ENCODE peak calls at places on chromosomes 7 and 10, in five cellular contexts. D is Panc1; X is hepatocyte; R is CD8-positive, alpha-beta memory T cell; Y is esophagus squamous epithelium. W is an unnamed sample.

GRCh38 chr10:11720260-11720741 is 21.9 kb upstream of the ECHDC3 start:
- DNase-seq in D (no peak), X (no peak), R (no peak), Y (no peak), W (no peak)

GRCh38 chr7:138727336-138728099 is 26.4 kb upstream of the SVOPL start:
- DNase-seq in D (no peak), X (no peak), R (no peak), Y (no peak), W (no peak)

GRCh38 chr7:95396136-95397032 is at the start of gene PON3:
- DNase-seq in D (peak; percentile 61), X (no peak), R (no peak), Y (no peak), W (peak; percentile 39)

GRCh38 chr10:70693619-70694286 is 21.4 kb downstream of the ADAMTS14 start:
- DNase-seq in D (no peak), X (peak; percentile 43), R (no peak), Y (no peak), W (no peak)

GRCh38 chr7:19020711-19021110 is 96.7 kb downstream of the TWIST1 start:
- DNase-seq in D (no peak), X (no peak), R (no peak), Y (no peak), W (no peak)

GRCh38 chr10:28838908-28839307 is 161.6 kb downstream of the BAMBI start:
- DNase-seq in D (no peak), X (peak; percentile 56), R (no peak), Y (no peak), W (no peak)

GRCh38 chr7:139455789-139456188 is 27.7 kb downstream of the KLRG2 start:
- DNase-seq in D (no peak), X (no peak), R (no peak), Y (no peak), W (no peak)

GRCh38 chr10:67851229-67851628 is 13.2 kb upstream of the DNAJC12 start:
- DNase-seq in D (no peak), X (no peak), R (no peak), Y (no peak), W (no peak)

GRCh38 chr7:22185559-22185958 is 171.4 kb downstream of the RAPGEF5 start:
- DNase-seq in D (no peak), X (no peak), R (no peak), Y (no peak), W (no peak)

GRCh38 chr10:78335691-78336401 is 302.2 kb downstream of the RPS24 start:
- DNase-seq in D (peak; percentile 89), X (no peak), R (no peak), Y (no peak), W (no peak)

GRCh38 chr10:92758594-92758993 is 68.8 kb downstream of the HHEX start:
- DNase-seq in D (no peak), X (no peak), R (no peak), Y (no peak), W (no peak)

GRCh38 chr10:92755725-92756124 is 66.0 kb downstream of the HHEX start:
- DNase-seq in D (no peak), X (no peak), R (no peak), Y (no peak), W (no peak)

GRCh38 chr10:92757066-92757716 is 67.4 kb downstream of the HHEX start:
- DNase-seq in D (no peak), X (peak; percentile 42), R (no peak), Y (peak; percentile 43), W (peak; percentile 9)

GRCh38 chr10:92756233-92757065 is 66.7 kb downstream of the HHEX start:
- DNase-seq in D (no peak), X (no peak), R (no peak), Y (no peak), W (no peak)

DNA sequence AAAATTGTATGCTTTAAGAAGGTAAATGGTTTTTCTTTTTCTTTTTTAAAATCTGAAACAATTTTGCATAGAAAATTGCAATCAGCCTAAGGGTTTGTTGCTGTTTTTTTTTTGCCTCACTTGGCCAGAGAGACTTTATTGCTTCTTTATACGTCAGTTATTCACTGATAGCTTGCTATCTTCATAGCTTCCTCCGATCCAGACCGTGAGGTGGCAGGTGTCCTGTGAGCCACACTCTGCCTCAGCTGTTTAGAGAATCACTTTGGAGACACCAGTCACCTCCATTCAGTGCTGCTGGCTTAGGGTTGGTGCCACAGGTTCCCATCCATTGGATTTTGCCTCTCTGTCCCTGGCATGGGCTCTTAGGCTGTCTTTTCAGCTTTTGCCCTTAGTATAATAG is 68.0 kb downstream of the HHEX start:
- DNase-seq in D (no peak), X (no peak), R (no peak), Y (no peak), W (no peak)
- H3K27ac ChIP-seq in D (no peak overlapping the region), X (no peak overlapping the region), R (peak overlapping the region; percentile 81), Y (peak overlapping the region; percentile 71), W (no peak overlapping the region)

DNA sequence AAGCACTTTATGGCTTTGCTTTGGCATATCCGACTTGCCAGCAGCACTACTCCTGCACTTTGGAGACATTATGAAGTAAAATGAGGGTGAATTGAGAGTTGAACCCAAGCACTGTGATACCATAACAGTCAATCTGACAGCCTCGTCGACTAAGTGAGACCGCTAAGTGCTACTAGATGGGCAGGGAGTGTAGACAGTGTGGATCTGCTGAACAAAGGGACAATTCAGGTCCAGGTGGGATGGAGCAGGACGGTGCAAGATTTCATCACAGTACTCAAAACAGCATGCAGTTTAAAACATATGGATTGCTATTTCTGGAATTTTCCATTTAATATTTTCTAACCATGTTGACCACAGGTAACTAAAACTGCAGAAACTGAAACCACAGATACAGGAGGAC is 20.8 kb upstream of the PRTFDC1 start:
- DNase-seq in D (no peak), X (no peak), R (no peak), Y (no peak), W (no peak)
- H3K4me3 ChIP-seq in D (no peak overlapping the region), X (no peak overlapping the region), R (no peak overlapping the region), Y (no peak overlapping the region), W (no peak overlapping the region)

DNA sequence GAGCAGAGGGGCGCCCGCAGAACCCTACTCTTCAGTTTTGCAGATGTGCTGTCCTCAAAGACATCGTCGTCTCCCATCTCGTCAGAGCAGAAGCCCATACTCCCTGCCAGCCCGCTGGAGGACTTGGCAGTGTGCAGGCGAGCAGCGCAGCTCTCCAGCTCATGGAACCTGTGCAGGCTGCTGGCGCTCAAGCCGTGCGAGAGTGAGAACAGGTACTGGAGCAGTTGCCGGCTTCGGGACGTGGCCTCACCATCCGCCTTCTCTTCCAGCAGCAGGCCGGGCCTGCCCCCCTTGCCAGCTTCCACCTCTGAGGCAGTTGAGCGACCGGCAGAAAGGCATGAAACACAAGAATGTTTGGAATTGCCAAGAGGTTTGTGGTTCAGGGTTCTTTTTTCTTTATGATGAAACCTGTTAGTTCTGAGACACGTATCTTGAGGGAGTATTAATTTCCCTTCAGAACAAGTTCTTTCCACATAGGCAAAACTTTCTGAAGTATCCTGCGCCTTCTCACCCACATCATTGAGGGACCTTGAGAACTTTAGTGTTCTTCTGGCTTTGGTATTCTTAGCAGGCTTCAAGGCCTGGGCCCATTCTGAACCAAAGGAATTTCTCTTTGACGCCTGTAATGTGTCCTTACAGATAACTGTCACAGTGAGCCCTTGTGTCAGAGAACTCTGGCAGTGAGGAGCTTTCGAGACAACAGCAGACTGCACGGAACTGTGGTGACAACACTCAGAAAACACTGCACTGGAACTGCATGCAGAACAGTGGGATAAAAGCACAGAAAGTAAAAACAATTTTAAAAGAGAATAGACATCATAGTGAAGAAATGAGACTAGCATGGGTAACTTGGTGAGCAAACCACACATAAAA is 89.5 kb downstream of the ALOX5 start:
- DNase-seq in D (no peak), X (no peak), R (no peak), Y (no peak), W (no peak)
- H3K27ac ChIP-seq in D (no peak overlapping the region), X (no peak overlapping the region), R (no peak overlapping the region), Y (no peak overlapping the region), W (no peak overlapping the region)

GRCh38 chr7:71442492-71443196 is 310.7 kb downstream of the GALNT17 start:
- DNase-seq in D (no peak), X (no peak), R (no peak), Y (no peak), W (no peak)
- H3K4me3 ChIP-seq in D (no peak overlapping the region), X (no peak overlapping the region), R (no peak overlapping the region), Y (no peak overlapping the region), W (no peak overlapping the region)

DNA sequence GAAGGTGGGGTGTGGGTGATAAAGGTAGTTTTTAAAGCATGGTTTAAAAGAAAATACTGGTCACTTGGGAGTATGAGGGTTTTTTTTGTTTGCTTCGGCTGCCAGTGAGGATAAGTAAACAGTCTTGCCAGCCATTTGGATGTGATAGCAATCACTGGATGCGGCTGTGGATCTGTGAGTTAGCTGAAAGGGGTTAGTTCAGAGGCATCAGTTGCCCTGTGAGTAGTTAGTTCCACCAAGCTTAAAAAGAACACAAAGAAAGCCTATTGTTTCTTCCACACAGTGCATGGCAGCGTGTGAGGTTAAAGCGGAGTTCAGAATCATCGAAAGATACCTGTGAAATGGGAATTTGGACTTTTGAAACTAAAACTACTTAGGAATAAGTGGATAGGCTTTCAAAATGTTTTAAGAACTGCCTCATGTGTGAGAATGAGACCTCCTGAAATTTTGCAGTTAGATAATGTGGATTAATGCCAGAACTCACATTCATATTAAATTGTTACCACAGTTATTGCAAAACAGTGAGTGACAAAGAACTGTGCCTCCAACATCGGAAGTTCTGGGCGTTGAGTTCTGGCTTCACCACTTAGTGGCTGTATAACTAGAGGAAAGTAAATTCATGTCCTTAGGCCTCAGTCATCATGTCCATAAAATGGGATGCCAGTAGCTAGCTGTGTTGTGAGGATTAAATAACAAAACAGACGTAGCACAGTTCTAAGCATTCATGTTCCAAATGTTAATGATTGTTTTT is 31.2 kb downstream of the KIAA1217 start:
- DNase-seq in D (no peak), X (peak; percentile 19), R (no peak), Y (no peak), W (no peak)
- H3K27ac ChIP-seq in D (no peak overlapping the region), X (peak overlapping the region; percentile 87), R (no peak overlapping the region), Y (peak overlapping the region; percentile 89), W (no peak overlapping the region)

GRCh38 chr7:128084896-128085608 is 53.8 kb upstream of the LRRC4 start:
- DNase-seq in D (no peak), X (no peak), R (no peak), Y (no peak), W (no peak)
- H3K4me3 ChIP-seq in D (no peak overlapping the region), X (no peak overlapping the region), R (no peak overlapping the region), Y (no peak overlapping the region), W (no peak overlapping the region)